ENCODE peak calls at places on chromosomes 7 and 10, in nine cellular contexts. I is NCI-H510A, J is fibroblast of lung, V is anterior cingulate cortex, L is renal cortical epithelial cell, C is Panc1, A is GM06990, G is C1 segment of cervical spinal cord, F is NCI-H1092 treated with DMSO at 0.1 percent for 48 hours. O is an unnamed sample.

GRCh38 chr7:55100172-55100961 is 81.5 kb downstream of the EGFR start:
- DNase-seq in C (no peak), L (no peak), A (no peak), G (no peak), V (no peak), I (no peak), F (peak), J (peak), O (no peak)

GRCh38 chr10:21398549-21399345 is 126.7 kb downstream of the SKIDA1 start:
- DNase-seq in A (no peak), C (peak), F (no peak), V (no peak), L (peak), J (peak), I (no peak), G (no peak), O (no peak)

GRCh38 chr7:75533926-75534325 is 41.8 kb downstream of the SPDYE5 start:
- DNase-seq in V (no peak), A (no peak), J (no peak), F (no peak), C (no peak), I (no peak), G (no peak), L (no peak), O (no peak)

GRCh38 chr7:31271641-31272405 is 68.7 kb downstream of the NEUROD6 start:
- DNase-seq in J (no peak), C (no peak), G (no peak), V (no peak), I (no peak), A (no peak), F (no peak), L (no peak), O (no peak)

GRCh38 chr7:28768577-28769147 is 189.5 kb downstream of the TRIL start:
- DNase-seq in V (no peak), A (no peak), J (peak), G (no peak), I (no peak), F (peak), C (no peak), L (peak), O (no peak)

GRCh38 chr7:141941075-141941474 is 5.7 kb downstream of the CLEC5A start:
- DNase-seq in J (no peak), A (no peak), I (no peak), C (no peak), V (no peak), F (no peak), L (no peak), G (no peak), O (no peak)

GRCh38 chr10:79067241-79068202 is 1.2 kb upstream of the ZMIZ1 start:
- DNase-seq in G (peak), A (peak), F (peak), I (peak), C (no peak), L (peak), J (peak), V (peak), O (peak)

GRCh38 chr10:68135362-68135761 is 26.1 kb downstream of the MYPN start:
- DNase-seq in G (no peak), A (no peak), C (peak), V (no peak), I (no peak), F (no peak), L (peak), J (peak), O (no peak)

GRCh38 chr10:129968937-129969527 is 5.0 kb upstream of the EBF3 start:
- DNase-seq in L (no peak), A (no peak), V (no peak), F (peak), I (no peak), C (no peak), J (no peak), G (no peak), O (no peak)

GRCh38 chr10:70458329-70459060 is 17.0 kb upstream of the NODAL start:
- DNase-seq in F (no peak), J (peak), V (peak), A (no peak), L (peak), G (peak), C (no peak), I (no peak), O (peak)

GRCh38 chr10:63206576-63206975 is 73.4 kb downstream of the NRBF2 start:
- DNase-seq in A (no peak), J (peak), V (no peak), C (no peak), F (no peak), L (no peak), G (no peak), I (no peak), O (no peak)

GRCh38 chr7:77474756-77475155 is 58.6 kb upstream of the GSAP start:
- DNase-seq in I (no peak), G (no peak), J (no peak), A (no peak), C (no peak), V (no peak), L (no peak), F (no peak), O (no peak)

GRCh38 chr7:28018020-28018419 is 162.6 kb downstream of the JAZF1 start:
- DNase-seq in J (no peak), C (no peak), I (no peak), G (no peak), F (no peak), V (no peak), A (no peak), L (no peak), O (no peak)

GRCh38 chr7:50214771-50215170 is 89.7 kb upstream of the IKZF1 start:
- DNase-seq in G (no peak), F (no peak), I (no peak), C (no peak), J (no peak), L (no peak), A (no peak), V (no peak), O (no peak)

GRCh38 chr7:19700936-19701335 is 7.9 kb downstream of the POLR1F start:
- DNase-seq in G (no peak), C (no peak), J (no peak), L (no peak), V (no peak), F (no peak), A (no peak), I (no peak), O (no peak)

GRCh38 chr10:95445837-95446347 is 115.3 kb downstream of the SORBS1 start:
- DNase-seq in G (no peak), I (peak), A (no peak), L (peak), F (peak), J (peak), V (no peak), C (peak), O (no peak)

GRCh38 chr7:37092548-37092947 is 356.1 kb downstream of the ELMO1 start:
- DNase-seq in V (no peak), C (no peak), L (no peak), I (no peak), G (no peak), J (no peak), F (no peak), A (no peak), O (no peak)

GRCh38 chr7:340200-340937 is 50.4 kb downstream of the FOXL3 start:
- DNase-seq in A (no peak), V (no peak), G (no peak), J (no peak), I (no peak), L (no peak), C (no peak), F (no peak), O (no peak)

GRCh38 chr10:7488418-7488829 is 77.6 kb upstream of the SFMBT2 start:
- DNase-seq in I (no peak), L (peak), G (no peak), C (no peak), J (peak), A (no peak), F (no peak), V (no peak), O (no peak)

GRCh38 chr10:1267568-1267967 is 211.4 kb downstream of the WDR37 start:
- DNase-seq in V (no peak), C (no peak), F (no peak), G (no peak), I (no peak), A (no peak), J (no peak), L (no peak), O (no peak)

GRCh38 chr7:28958235-28958945 is at the start of gene TRIL:
- DNase-seq in L (no peak), F (peak), J (peak), G (no peak), A (peak), V (peak), C (no peak), I (peak), O (no peak)

GRCh38 chr10:62381385-62382102 is 7.4 kb downstream of the ZNF365 start:
- DNase-seq in V (no peak), F (no peak), I (no peak), G (no peak), J (no peak), A (no peak), C (no peak), L (no peak), O (no peak)

GRCh38 chr10:22369433-22370072 is 24.3 kb downstream of the SPAG6 start:
- DNase-seq in A (peak), G (no peak), I (no peak), L (peak), C (peak), J (peak), V (no peak), F (no peak), O (no peak)

O was measured in activated effector memory CD4-positive, alpha-beta T cell treated with anti-CD3 and anti-CD28 coated beads, Interleukin-2, amount 50 U/mL, for 16 hours.